ENCODE peak calls at places on chromosomes 16 and 17, in ten cellular contexts. A is CD8-positive, alpha-beta T cell; Y is right atrium auricular region; K is heart right ventricle; G is effector memory CD4-positive, alpha-beta T cell; F is fibroblast of mammary gland; L is suprapubic skin; S is body of pancreas; H is skeletal muscle cell; I is Karpas-422. T is an unnamed sample.

GRCh38 chr16:31868701-31869167 is 4.9 kb upstream of the ZNF267 start:
- DNase-seq in A (peak; percentile 74), Y (peak; percentile 88), K (peak; percentile 63), G (peak; percentile 55), F (peak; percentile 70), L (peak; percentile 83), S (peak; percentile 85), H (no peak), I (peak; percentile 91), T (peak; percentile 75)

GRCh38 chr16:67198238-67198734 is 645 bp upstream of the ELMO3 start:
- DNase-seq in A (no peak), Y (no peak), K (no peak), G (no peak), F (peak; percentile 51), L (no peak), S (peak; percentile 67), H (no peak), I (peak; percentile 82), T (peak; percentile 25)

GRCh38 chr16:19008245-19008644 is 24.5 kb downstream of the TMC7 start:
- DNase-seq in A (no peak), Y (no peak), K (no peak), G (no peak), F (peak; percentile 85), L (no peak), S (no peak), H (peak; percentile 59), I (no peak), T (no peak)

GRCh38 chr16:14285542-14286380 is 214.6 kb downstream of the MRTFB start:
- DNase-seq in A (peak; percentile 91), Y (peak; percentile 95), K (peak; percentile 94), G (peak; percentile 93), F (peak; percentile 94), L (peak; percentile 95), S (peak; percentile 95), H (peak; percentile 88), I (peak; percentile 98), T (peak; percentile 92)

GRCh38 chr16:51900221-51900780 is 646.6 kb downstream of the TOX3 start:
- DNase-seq in A (no peak), Y (no peak), K (no peak), G (no peak), F (no peak), L (no peak), S (no peak), H (no peak), I (no peak), T (no peak)

GRCh38 chr17:17545031-17545820 is 46.3 kb downstream of the PEMT start:
- DNase-seq in A (no peak), Y (peak; percentile 68), K (peak; percentile 22), G (no peak), F (peak; percentile 57), L (no peak), S (no peak), H (no peak), I (no peak), T (no peak)

GRCh38 chr16:22323998-22324786 is 27.0 kb downstream of the POLR3E start:
- DNase-seq in A (no peak), Y (no peak), K (no peak), G (no peak), F (no peak), L (no peak), S (no peak), H (no peak), I (no peak), T (no peak)

GRCh38 chr16:89269805-89270665 is 52.5 kb downstream of the ZNF778 start:
- DNase-seq in A (no peak), Y (no peak), K (no peak), G (no peak), F (peak; percentile 35), L (no peak), S (no peak), H (no peak), I (no peak), T (no peak)

GRCh38 chr16:87800497-87800896 is 34.7 kb upstream of the KLHDC4 start:
- DNase-seq in A (no peak), Y (no peak), K (no peak), G (no peak), F (no peak), L (no peak), S (no peak), H (no peak), I (no peak), T (no peak)

DNA sequence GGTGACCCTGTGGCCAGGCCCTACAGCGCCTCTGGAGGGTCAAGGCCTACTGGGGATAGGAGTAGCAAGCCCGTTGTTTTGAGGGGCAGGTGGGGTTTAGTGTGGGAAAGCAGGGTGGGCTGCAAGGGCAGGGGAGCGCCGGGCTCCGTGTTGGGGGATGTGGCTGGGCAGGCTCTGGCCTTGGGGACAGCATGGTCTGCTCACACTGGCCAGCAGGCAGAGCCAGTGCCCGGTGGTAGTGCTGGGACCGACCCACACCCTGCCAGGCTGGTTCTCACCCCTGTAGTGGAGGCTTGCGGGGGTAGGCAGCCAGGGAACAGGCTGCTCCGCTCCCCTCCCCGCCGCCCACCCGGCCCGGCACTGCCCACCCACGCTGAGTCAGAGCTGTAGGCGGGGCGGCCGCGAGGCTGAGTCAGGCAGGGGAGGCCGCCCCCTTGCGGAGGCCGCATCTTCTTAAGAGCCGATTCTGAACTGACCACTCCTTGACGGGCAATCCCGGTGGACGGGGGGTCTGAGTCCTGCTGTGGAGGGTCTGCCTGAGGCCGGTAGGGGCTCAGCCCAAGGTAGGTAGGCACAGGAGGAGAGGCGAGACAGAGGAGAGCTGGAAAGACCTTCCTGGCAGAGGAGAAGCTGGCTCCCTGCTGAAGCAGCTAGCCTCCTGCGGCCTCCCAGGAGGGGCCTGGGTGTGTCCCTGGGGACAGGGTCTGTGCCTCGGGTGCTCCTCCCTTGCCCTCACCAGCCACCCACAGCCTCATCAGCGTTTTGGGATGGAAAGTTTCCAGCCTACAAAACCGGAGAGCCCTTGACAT is 62.4 kb downstream of the BAIAP2 start:
- DNase-seq in A (peak; percentile 73), Y (peak; percentile 89), K (peak; percentile 76), G (peak; percentile 12), F (peak; percentile 86), L (peak; percentile 92), S (peak; percentile 70), H (peak; percentile 57), I (peak; percentile 53), T (no peak)
- H3K4me3 ChIP-seq in A (no peak overlapping the region), Y (no peak overlapping the region), K (peak overlapping the region; percentile 34), G (no peak overlapping the region), F (peak overlapping the region; percentile 55), L (peak overlapping the region; percentile 32), S (no peak overlapping the region), H (peak overlapping the region; percentile 35), I (no peak overlapping the region), T (no peak overlapping the region)

DNA sequence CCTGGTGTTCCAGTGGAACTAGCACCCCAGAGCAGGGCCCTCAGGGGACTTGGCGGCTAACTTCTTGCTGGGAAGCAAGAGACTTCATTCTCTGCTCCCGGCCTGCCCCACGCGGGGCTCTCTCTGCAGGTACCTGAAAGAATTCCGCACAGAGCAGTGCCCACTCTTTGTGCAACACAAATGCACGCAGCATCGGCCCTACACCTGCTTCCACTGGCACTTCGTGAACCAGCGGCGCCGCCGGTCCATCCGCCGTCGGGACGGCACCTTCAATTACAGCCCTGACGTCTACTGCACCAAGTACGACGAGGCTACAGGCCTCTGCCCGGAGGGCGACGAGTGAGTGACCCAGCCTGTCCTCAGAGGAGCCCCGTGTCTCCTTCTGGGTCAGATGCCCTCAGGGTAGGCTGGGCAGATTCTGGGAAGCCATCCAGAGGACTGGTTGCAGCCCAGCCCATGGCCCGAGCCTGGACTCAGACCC is 25.1 kb downstream of the UNK start:
- DNase-seq in A (no peak), Y (no peak), K (no peak), G (no peak), F (no peak), L (peak; percentile 62), S (no peak), H (no peak), I (no peak), T (no peak)
- H3K4me3 ChIP-seq in A (no peak overlapping the region), Y (no peak overlapping the region), K (no peak overlapping the region), G (no peak overlapping the region), F (no peak overlapping the region), L (no peak overlapping the region), S (no peak overlapping the region), H (no peak overlapping the region), I (no peak overlapping the region), T (no peak overlapping the region)

DNA sequence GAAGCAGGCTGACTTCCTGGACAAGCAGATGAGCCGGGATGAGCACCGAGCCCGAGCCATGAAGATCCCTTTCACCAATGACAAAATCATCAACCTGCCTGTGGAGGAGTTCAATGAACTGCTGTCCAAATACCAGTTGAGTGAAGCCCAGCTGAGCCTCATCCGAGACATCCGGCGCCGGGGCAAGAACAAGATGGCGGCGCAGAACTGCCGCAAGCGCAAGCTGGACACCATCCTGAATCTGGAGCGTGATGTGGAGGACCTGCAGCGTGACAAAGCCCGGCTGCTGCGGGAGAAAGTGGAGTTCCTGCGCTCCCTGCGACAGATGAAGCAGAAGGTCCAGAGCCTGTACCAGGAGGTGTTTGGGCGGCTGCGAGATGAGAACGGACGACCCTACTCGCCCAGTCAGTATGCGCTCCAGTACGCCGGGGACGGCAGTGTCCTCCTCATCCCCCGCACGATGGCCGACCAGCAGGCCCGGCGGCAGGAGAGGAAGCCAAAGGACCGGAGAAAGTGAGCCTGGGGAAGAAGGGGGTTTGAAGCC is 11.0 kb downstream of the NFE2L1 start:
- DNase-seq in A (no peak), Y (no peak), K (no peak), G (no peak), F (no peak), L (no peak), S (no peak), H (no peak), I (no peak), T (no peak)
- H3K4me3 ChIP-seq in A (no peak overlapping the region), Y (no peak overlapping the region), K (no peak overlapping the region), G (no peak overlapping the region), F (no peak overlapping the region), L (no peak overlapping the region), S (no peak overlapping the region), H (no peak overlapping the region), I (no peak overlapping the region), T (no peak overlapping the region)

GRCh38 chr17:68246271-68247028 is 1.4 kb upstream of the AMZ2 start:
- DNase-seq in A (no peak), Y (no peak), K (no peak), G (no peak), F (no peak), L (no peak), S (no peak), H (no peak), I (peak; percentile 57), T (no peak)
- H3K4me3 ChIP-seq in A (peak overlapping the region; percentile 94), Y (no peak overlapping the region), K (peak overlapping the region; percentile 82), G (peak overlapping the region; percentile 60), F (no peak overlapping the region), L (peak overlapping the region; percentile 79), S (no peak overlapping the region), H (no peak overlapping the region), I (peak overlapping the region; percentile 78), T (peak overlapping the region; percentile 90)

GRCh38 chr17:7130626-7131467 is 16.2 kb upstream of the ASGR2 start:
- DNase-seq in A (no peak), Y (no peak), K (no peak), G (no peak), F (no peak), L (no peak), S (no peak), H (no peak), I (no peak), T (no peak)
- H3K4me3 ChIP-seq in A (no peak overlapping the region), Y (no peak overlapping the region), K (peak overlapping the region; percentile 4), G (no peak overlapping the region), F (no peak overlapping the region), L (peak overlapping the region; percentile 28), S (no peak overlapping the region), H (no peak overlapping the region), I (no peak overlapping the region), T (no peak overlapping the region)

DNA sequence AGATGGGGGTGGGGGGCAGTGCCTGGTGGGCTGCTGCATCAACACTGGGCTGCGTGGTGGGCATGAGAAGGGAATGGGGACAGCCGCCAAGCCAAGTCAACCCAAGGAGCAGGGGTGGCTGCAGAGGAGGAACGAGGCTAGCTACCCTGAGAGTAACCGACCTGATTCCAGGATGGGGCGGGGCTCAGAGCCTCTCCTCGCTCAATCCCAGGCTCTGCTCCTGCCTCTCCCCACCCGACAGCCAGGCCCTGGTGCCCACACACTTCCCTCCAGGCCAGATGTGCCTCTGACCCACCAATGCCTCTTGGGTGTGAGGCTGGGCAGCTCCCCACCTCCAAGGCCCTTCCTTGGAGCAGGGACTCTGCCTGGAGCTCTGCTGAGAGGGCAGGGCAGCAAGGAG is 2.7 kb downstream of the NPTX1 start:
- DNase-seq in A (no peak), Y (no peak), K (no peak), G (no peak), F (no peak), L (no peak), S (no peak), H (no peak), I (no peak), T (no peak)
- H3K4me3 ChIP-seq in A (no peak overlapping the region), Y (no peak overlapping the region), K (no peak overlapping the region), G (no peak overlapping the region), F (no peak overlapping the region), L (no peak overlapping the region), S (no peak overlapping the region), H (no peak overlapping the region), I (no peak overlapping the region), T (no peak overlapping the region)